ENCODE peak calls at places on chromosomes 2 and 18, in five cellular contexts. One of them, this sample, is unnamed.

GRCh38 chr2:42385225-42385624 is 24.2 kb upstream of the COX7A2L start:
- DNase-seq in Karpas-422: no peak
- DNase-seq in lower lobe of right lung: no peak
- DNase-seq in stimulated activated naive CD8-positive, alpha-beta T cell treated with anti-CD3 and anti-CD28 coated beads, Interleukin-15, Interleukin-2, amounts not matched to agents 100 U/mL and 50 U/mL, for 24 hours: no peak
- DNase-seq in glutamatergic neuron: peak; percentile 50
- DNase-seq in this sample: no peak

GRCh38 chr2:25939257-25939668 is 43.0 kb downstream of the KIF3C start:
- DNase-seq in stimulated activated naive CD8-positive, alpha-beta T cell treated with anti-CD3 and anti-CD28 coated beads, Interleukin-15, Interleukin-2, amounts not matched to agents 100 U/mL and 50 U/mL, for 24 hours: no peak
- DNase-seq in lower lobe of right lung: no peak
- DNase-seq in glutamatergic neuron: no peak
- DNase-seq in Karpas-422: no peak
- DNase-seq in this sample: no peak

GRCh38 chr18:74791501-74792188 is 194.0 kb downstream of the ZNF407 start:
- DNase-seq in lower lobe of right lung: no peak
- DNase-seq in glutamatergic neuron: no peak
- DNase-seq in stimulated activated naive CD8-positive, alpha-beta T cell treated with anti-CD3 and anti-CD28 coated beads, Interleukin-15, Interleukin-2, amounts not matched to agents 100 U/mL and 50 U/mL, for 24 hours: no peak
- DNase-seq in Karpas-422: no peak
- DNase-seq in this sample: no peak

GRCh38 chr2:224958873-224959272 is 83.4 kb downstream of the DOCK10 start:
- DNase-seq in Karpas-422: no peak
- DNase-seq in glutamatergic neuron: no peak
- DNase-seq in stimulated activated naive CD8-positive, alpha-beta T cell treated with anti-CD3 and anti-CD28 coated beads, Interleukin-15, Interleukin-2, amounts not matched to agents 100 U/mL and 50 U/mL, for 24 hours: no peak
- DNase-seq in lower lobe of right lung: no peak
- DNase-seq in this sample: no peak

GRCh38 chr18:3520230-3521085 is 70.5 kb downstream of the TGIF1 start:
- DNase-seq in glutamatergic neuron: peak; percentile 22
- DNase-seq in Karpas-422: no peak
- DNase-seq in lower lobe of right lung: no peak
- DNase-seq in stimulated activated naive CD8-positive, alpha-beta T cell treated with anti-CD3 and anti-CD28 coated beads, Interleukin-15, Interleukin-2, amounts not matched to agents 100 U/mL and 50 U/mL, for 24 hours: no peak
- DNase-seq in this sample: no peak

GRCh38 chr2:225006730-225007129 is 35.5 kb downstream of the DOCK10 start:
- DNase-seq in Karpas-422: no peak
- DNase-seq in stimulated activated naive CD8-positive, alpha-beta T cell treated with anti-CD3 and anti-CD28 coated beads, Interleukin-15, Interleukin-2, amounts not matched to agents 100 U/mL and 50 U/mL, for 24 hours: no peak
- DNase-seq in glutamatergic neuron: no peak
- DNase-seq in lower lobe of right lung: no peak
- DNase-seq in this sample: no peak

GRCh38 chr2:86238354-86238753 is 39.1 kb downstream of the MRPL35 start:
- DNase-seq in lower lobe of right lung: no peak
- DNase-seq in Karpas-422: no peak
- DNase-seq in stimulated activated naive CD8-positive, alpha-beta T cell treated with anti-CD3 and anti-CD28 coated beads, Interleukin-15, Interleukin-2, amounts not matched to agents 100 U/mL and 50 U/mL, for 24 hours: peak; percentile 61
- DNase-seq in glutamatergic neuron: no peak
- DNase-seq in this sample: no peak

GRCh38 chr18:39675358-39675757 is 2109.8 kb upstream of the CELF4 start:
- DNase-seq in Karpas-422: no peak
- DNase-seq in lower lobe of right lung: no peak
- DNase-seq in glutamatergic neuron: no peak
- DNase-seq in stimulated activated naive CD8-positive, alpha-beta T cell treated with anti-CD3 and anti-CD28 coated beads, Interleukin-15, Interleukin-2, amounts not matched to agents 100 U/mL and 50 U/mL, for 24 hours: no peak
- DNase-seq in this sample: no peak

GRCh38 chr2:21022792-21023367 is 21.0 kb downstream of the APOB start:
- DNase-seq in Karpas-422: no peak
- DNase-seq in lower lobe of right lung: no peak
- DNase-seq in stimulated activated naive CD8-positive, alpha-beta T cell treated with anti-CD3 and anti-CD28 coated beads, Interleukin-15, Interleukin-2, amounts not matched to agents 100 U/mL and 50 U/mL, for 24 hours: no peak
- DNase-seq in glutamatergic neuron: no peak
- DNase-seq in this sample: no peak

GRCh38 chr18:63476666-63477065 is at the start of gene SERPINB5:
- DNase-seq in glutamatergic neuron: no peak
- DNase-seq in Karpas-422: no peak
- DNase-seq in stimulated activated naive CD8-positive, alpha-beta T cell treated with anti-CD3 and anti-CD28 coated beads, Interleukin-15, Interleukin-2, amounts not matched to agents 100 U/mL and 50 U/mL, for 24 hours: no peak
- DNase-seq in lower lobe of right lung: peak; percentile 48
- DNase-seq in this sample: no peak

GRCh38 chr2:135281375-135281774 is 229.3 kb downstream of the RAB3GAP1 start:
- DNase-seq in glutamatergic neuron: no peak
- DNase-seq in stimulated activated naive CD8-positive, alpha-beta T cell treated with anti-CD3 and anti-CD28 coated beads, Interleukin-15, Interleukin-2, amounts not matched to agents 100 U/mL and 50 U/mL, for 24 hours: no peak
- DNase-seq in lower lobe of right lung: no peak
- DNase-seq in Karpas-422: no peak
- DNase-seq in this sample: no peak

GRCh38 chr18:9708057-9708881 is at the start of gene RAB31:
- DNase-seq in stimulated activated naive CD8-positive, alpha-beta T cell treated with anti-CD3 and anti-CD28 coated beads, Interleukin-15, Interleukin-2, amounts not matched to agents 100 U/mL and 50 U/mL, for 24 hours: peak; percentile 23
- DNase-seq in Karpas-422: no peak
- DNase-seq in glutamatergic neuron: peak; percentile 45
- DNase-seq in lower lobe of right lung: peak; percentile 89
- DNase-seq in this sample: peak; percentile 82